ENCODE peak calls at places on chromosome 5, in five cellular contexts. One of them, this sample, is unnamed.
A peak's percentile ranks its signal among the peaks of the same experiment; 100 is the strongest.

GRCh38 chr5:13664377-13664776 is 280.1 kb downstream of the DNAH5 start:
- DNase-seq in GM23338: no peak
- DNase-seq in pancreas: no peak
- DNase-seq in upper lobe of right lung: no peak
- DNase-seq in left ventricle myocardium inferior: no peak
- DNase-seq in this sample: no peak

GRCh38 chr5:51225671-51226419 is 157.4 kb upstream of the ISL1 start:
- DNase-seq in upper lobe of right lung: no peak
- DNase-seq in pancreas: no peak
- DNase-seq in left ventricle myocardium inferior: no peak
- DNase-seq in GM23338: peak; percentile 13
- DNase-seq in this sample: no peak

GRCh38 chr5:103475629-103476240 is 86.9 kb downstream of the NUDT12 start:
- DNase-seq in left ventricle myocardium inferior: no peak
- DNase-seq in pancreas: no peak
- DNase-seq in GM23338: peak; percentile 65
- DNase-seq in upper lobe of right lung: no peak
- DNase-seq in this sample: no peak

GRCh38 chr5:7825630-7826029 is 25.3 kb downstream of the CFAP90 start:
- DNase-seq in left ventricle myocardium inferior: no peak
- DNase-seq in upper lobe of right lung: no peak
- DNase-seq in GM23338: no peak
- DNase-seq in pancreas: no peak
- DNase-seq in this sample: no peak

GRCh38 chr5:75051217-75051751 is 1.1 kb downstream of the GCNT4 start:
- DNase-seq in upper lobe of right lung: no peak
- DNase-seq in left ventricle myocardium inferior: no peak
- DNase-seq in GM23338: peak; percentile 19
- DNase-seq in pancreas: peak; percentile 28
- DNase-seq in this sample: no peak

GRCh38 chr5:72123764-72124163 is 16.5 kb downstream of the MAP1B start:
- DNase-seq in left ventricle myocardium inferior: no peak
- DNase-seq in GM23338: no peak
- DNase-seq in upper lobe of right lung: no peak
- DNase-seq in pancreas: no peak
- DNase-seq in this sample: no peak

GRCh38 chr5:150653145-150653761 is 7.8 kb upstream of the MYOZ3 start:
- DNase-seq in GM23338: no peak
- DNase-seq in upper lobe of right lung: no peak
- DNase-seq in left ventricle myocardium inferior: no peak
- DNase-seq in pancreas: no peak
- DNase-seq in this sample: no peak

GRCh38 chr5:1529498-1529897 is 5.7 kb upstream of the LPCAT1 start:
- DNase-seq in pancreas: no peak
- DNase-seq in GM23338: no peak
- DNase-seq in upper lobe of right lung: no peak
- DNase-seq in left ventricle myocardium inferior: no peak
- DNase-seq in this sample: no peak

GRCh38 chr5:127536687-127537086 is 19.2 kb downstream of the PRRC1 start:
- DNase-seq in upper lobe of right lung: no peak
- DNase-seq in pancreas: no peak
- DNase-seq in GM23338: peak; percentile 28
- DNase-seq in left ventricle myocardium inferior: no peak
- DNase-seq in this sample: no peak

GRCh38 chr5:173826179-173826920 is 61.8 kb upstream of the CPEB4 start:
- DNase-seq in left ventricle myocardium inferior: no peak
- DNase-seq in GM23338: no peak
- DNase-seq in pancreas: peak; percentile 24
- DNase-seq in upper lobe of right lung: no peak
- DNase-seq in this sample: no peak

GRCh38 chr5:168941901-168942300 is 359.0 kb downstream of the SLIT3 start:
- DNase-seq in pancreas: no peak
- DNase-seq in left ventricle myocardium inferior: no peak
- DNase-seq in GM23338: peak; percentile 30
- DNase-seq in upper lobe of right lung: no peak
- DNase-seq in this sample: no peak

GRCh38 chr5:114305402-114306207 is 56.3 kb upstream of the KCNN2 start:
- DNase-seq in left ventricle myocardium inferior: no peak
- DNase-seq in GM23338: peak; percentile 64
- DNase-seq in upper lobe of right lung: no peak
- DNase-seq in pancreas: no peak
- DNase-seq in this sample: no peak

GRCh38 chr5:159034083-159034824 is 65.5 kb downstream of the EBF1 start:
- DNase-seq in left ventricle myocardium inferior: no peak
- DNase-seq in pancreas: no peak
- DNase-seq in upper lobe of right lung: no peak
- DNase-seq in GM23338: no peak
- DNase-seq in this sample: no peak

GRCh38 chr5:112860929-112861637 is at the start of gene SRP19:
- DNase-seq in GM23338: peak; percentile 100
- DNase-seq in left ventricle myocardium inferior: peak; percentile 93
- DNase-seq in pancreas: peak; percentile 93
- DNase-seq in upper lobe of right lung: peak; percentile 95
- DNase-seq in this sample: peak; percentile 94
- TF ChIP-seq CTCF in GM23338: no peak
- TF ChIP-seq CTCF in left ventricle myocardium inferior: no peak
- TF ChIP-seq CTCF in pancreas: no peak
- TF ChIP-seq CTCF in upper lobe of right lung: no peak
- TF ChIP-seq CTCF in this sample: no peak

DNA sequence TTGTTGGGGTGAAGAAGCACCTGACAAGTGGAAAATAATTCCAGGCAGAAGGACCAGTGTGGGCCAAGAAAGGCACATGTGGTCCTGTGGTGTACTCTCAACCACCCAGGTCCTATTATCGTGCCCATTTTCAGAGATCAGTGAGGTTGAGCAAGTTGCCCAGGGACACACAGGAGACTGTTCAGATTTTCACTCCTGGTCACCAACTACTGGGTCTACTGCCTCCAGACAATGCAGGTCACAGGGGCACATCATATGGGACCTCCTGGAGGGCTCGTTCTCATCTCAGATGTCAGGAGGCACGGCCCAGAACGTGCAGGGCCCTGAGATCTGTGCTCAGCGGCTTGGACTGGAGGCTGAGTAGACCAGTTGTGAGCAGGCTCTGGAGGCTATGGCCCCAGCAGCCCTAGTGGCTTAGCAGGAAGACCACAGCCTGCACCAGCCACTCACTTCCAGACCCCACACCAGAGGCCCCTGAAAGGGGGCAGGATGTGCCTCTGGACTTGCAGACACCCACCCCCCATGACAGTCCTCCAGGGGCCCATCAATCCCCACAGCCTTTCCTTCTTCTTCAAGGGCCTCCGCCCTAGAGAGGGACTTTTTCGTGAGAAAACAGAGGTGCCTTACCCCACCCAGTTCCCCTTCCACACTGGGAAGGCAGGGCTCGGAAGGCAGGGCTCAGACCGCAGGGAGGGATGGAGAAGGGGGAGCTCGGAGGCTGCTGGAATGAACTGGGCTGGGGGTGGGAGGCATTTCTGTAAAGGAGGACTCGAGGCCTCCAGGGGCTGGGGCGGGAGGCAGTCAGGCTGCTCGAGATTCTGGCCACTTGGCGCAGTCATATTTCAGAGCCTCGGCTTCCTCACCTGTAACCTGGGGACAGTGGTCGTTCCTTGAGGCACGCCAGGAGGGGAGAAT is 82.7 kb upstream of the NEURL1B start:
- DNase-seq in pancreas: no peak
- DNase-seq in left ventricle myocardium inferior: peak; percentile 18
- DNase-seq in GM23338: no peak
- DNase-seq in upper lobe of right lung: no peak
- DNase-seq in this sample: no peak
- H3K4me3 ChIP-seq in pancreas: no peak overlapping the region
- H3K4me3 ChIP-seq in left ventricle myocardium inferior: peak overlapping the region; percentile 41
- H3K4me3 ChIP-seq in GM23338: no peak overlapping the region
- H3K4me3 ChIP-seq in upper lobe of right lung: no peak overlapping the region
- H3K4me3 ChIP-seq in this sample: peak overlapping the region; percentile 46

DNA sequence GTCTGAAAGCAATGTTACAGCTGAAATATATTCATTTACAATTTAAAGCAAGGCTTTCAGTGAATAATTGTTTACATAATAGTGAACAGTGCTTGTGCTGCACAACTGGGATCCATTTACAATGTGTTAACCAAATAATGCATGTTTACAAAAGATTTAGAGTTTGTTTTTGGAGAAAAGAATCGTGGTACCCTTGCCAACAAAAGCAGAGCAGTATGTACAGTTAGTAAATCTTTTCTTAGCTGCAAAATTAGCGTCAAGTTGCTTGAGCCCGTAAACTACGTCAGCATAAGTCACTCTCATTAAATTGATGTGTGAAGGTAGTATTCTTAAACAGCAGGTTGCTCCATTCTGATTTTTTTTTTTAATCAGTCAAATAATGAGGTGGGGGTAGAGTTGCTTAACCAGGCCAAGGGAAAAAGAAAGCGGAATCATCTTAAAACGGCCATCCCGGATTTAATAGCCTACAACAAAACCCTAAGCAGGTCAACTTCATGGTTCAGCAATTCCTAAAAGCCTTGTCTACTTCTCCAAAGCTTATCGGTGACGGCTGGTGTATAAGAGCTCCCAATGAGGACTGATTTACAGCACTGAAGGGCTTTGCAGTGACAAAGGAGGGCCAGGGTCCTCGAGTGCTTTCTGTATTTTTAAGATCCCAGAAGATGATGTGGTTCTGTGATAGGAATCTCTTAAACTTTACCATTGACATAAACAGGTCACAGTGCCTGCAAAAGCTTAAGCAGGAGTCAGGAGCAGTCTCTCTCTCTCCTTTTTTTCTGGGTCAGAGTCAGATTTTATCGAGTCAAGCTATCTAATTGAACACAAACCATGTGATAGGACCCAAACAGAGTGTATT is 663.3 kb upstream of the ZNF608 start:
- DNase-seq in left ventricle myocardium inferior: no peak
- DNase-seq in GM23338: no peak
- DNase-seq in pancreas: no peak
- DNase-seq in upper lobe of right lung: no peak
- DNase-seq in this sample: no peak
- H3K4me1 ChIP-seq in left ventricle myocardium inferior: peaks cover 47% of the 10 kb centered on the region
- H3K4me1 ChIP-seq in GM23338: peaks cover 56% of the 10 kb centered on the region
- H3K4me1 ChIP-seq in pancreas: peaks cover 22% of the 10 kb centered on the region
- H3K4me1 ChIP-seq in upper lobe of right lung: peaks cover 39% of the 10 kb centered on the region
- H3K4me1 ChIP-seq in this sample: peaks cover 24% of the 10 kb centered on the region

GRCh38 chr5:77693913-77694312 is 55.4 kb upstream of the OTP start:
- DNase-seq in left ventricle myocardium inferior: no peak
- DNase-seq in upper lobe of right lung: no peak
- DNase-seq in pancreas: no peak
- DNase-seq in GM23338: no peak
- DNase-seq in this sample: no peak

GRCh38 chr5:77697692-77698091 is 59.2 kb upstream of the OTP start:
- DNase-seq in left ventricle myocardium inferior: no peak
- DNase-seq in upper lobe of right lung: no peak
- DNase-seq in pancreas: no peak
- DNase-seq in GM23338: no peak
- DNase-seq in this sample: no peak

GRCh38 chr5:77698920-77699319 is 60.4 kb upstream of the OTP start:
- DNase-seq in upper lobe of right lung: no peak
- DNase-seq in GM23338: no peak
- DNase-seq in pancreas: no peak
- DNase-seq in left ventricle myocardium inferior: no peak
- DNase-seq in this sample: no peak

GRCh38 chr5:77696120-77696519 is 57.6 kb upstream of the OTP start:
- DNase-seq in left ventricle myocardium inferior: no peak
- DNase-seq in upper lobe of right lung: no peak
- DNase-seq in GM23338: no peak
- DNase-seq in pancreas: no peak
- DNase-seq in this sample: no peak
- TF ChIP-seq CTCF in left ventricle myocardium inferior: no peak
- TF ChIP-seq CTCF in upper lobe of right lung: no peak
- TF ChIP-seq CTCF in GM23338: no peak
- TF ChIP-seq CTCF in pancreas: no peak
- TF ChIP-seq CTCF in this sample: no peak

DNA sequence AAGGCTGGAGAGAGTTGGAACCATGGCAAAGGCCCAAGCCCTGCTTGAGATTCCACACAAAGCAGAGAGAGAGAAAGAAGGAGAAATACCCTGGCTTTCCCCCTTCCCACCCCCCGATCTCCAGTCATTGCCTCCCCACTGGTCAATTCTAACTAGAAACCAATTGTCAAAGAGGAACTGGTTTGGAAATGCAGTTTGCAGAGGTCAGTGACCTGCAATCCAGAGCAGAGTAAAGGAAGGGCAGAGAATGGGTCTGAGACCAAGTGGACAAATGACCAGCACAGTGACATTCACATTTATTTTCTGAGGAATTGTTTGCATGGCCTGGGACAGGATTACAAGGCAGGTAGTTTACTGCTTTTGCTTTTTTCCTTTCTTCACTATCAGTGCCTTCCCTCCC is 37.5 kb upstream of the ZFYVE16 start:
- DNase-seq in GM23338: no peak
- DNase-seq in left ventricle myocardium inferior: no peak
- DNase-seq in pancreas: no peak
- DNase-seq in upper lobe of right lung: no peak
- DNase-seq in this sample: no peak
- H3K4me3 ChIP-seq in GM23338: no peak overlapping the region
- H3K4me3 ChIP-seq in left ventricle myocardium inferior: no peak overlapping the region
- H3K4me3 ChIP-seq in pancreas: no peak overlapping the region
- H3K4me3 ChIP-seq in upper lobe of right lung: no peak overlapping the region
- H3K4me3 ChIP-seq in this sample: no peak overlapping the region

GRCh38 chr5:136153581-136154236 is 21.1 kb downstream of the SMAD5 start:
- DNase-seq in left ventricle myocardium inferior: no peak
- DNase-seq in pancreas: no peak
- DNase-seq in upper lobe of right lung: no peak
- DNase-seq in GM23338: no peak
- DNase-seq in this sample: no peak
- H3K4me1 ChIP-seq in left ventricle myocardium inferior: peaks cover 98% of the 10 kb centered on the region
- H3K4me1 ChIP-seq in pancreas: peaks cover 15% of the 10 kb centered on the region
- H3K4me1 ChIP-seq in upper lobe of right lung: peaks cover 13% of the 10 kb centered on the region
- H3K4me1 ChIP-seq in GM23338: peaks cover 10% of the 10 kb centered on the region
- H3K4me1 ChIP-seq in this sample: peaks cover 27% of the 10 kb centered on the region

DNA sequence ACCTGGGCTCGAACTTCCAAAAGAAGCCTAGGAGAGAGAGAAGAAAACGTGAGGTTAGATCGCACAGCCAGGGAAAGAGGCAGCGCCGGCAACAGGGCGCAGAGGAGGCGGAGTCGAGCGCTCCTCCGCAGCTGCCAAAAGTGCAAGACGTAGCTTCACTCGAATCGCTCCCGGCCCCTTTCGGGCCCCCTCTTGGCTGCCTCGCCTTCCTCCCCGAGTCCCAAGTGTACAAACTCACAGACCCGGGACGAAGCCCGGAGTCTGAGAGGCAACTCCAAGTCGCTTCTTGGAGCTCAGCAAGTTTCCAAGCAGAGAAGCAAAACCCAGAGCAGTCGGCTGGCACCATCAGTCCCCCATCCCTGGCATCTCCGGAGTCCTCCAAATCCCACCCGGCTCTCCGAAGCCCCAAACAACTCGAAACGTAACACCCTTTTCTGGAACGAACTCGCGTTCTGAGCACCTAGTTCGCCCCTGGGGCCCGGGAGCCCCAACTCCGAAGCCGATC is 1.2 kb downstream of the MIER3 start:
- DNase-seq in left ventricle myocardium inferior: peak; percentile 71
- DNase-seq in upper lobe of right lung: peak; percentile 81
- DNase-seq in pancreas: peak; percentile 27
- DNase-seq in GM23338: peak; percentile 75
- DNase-seq in this sample: peak; percentile 76
- TF ChIP-seq CTCF in left ventricle myocardium inferior: no peak
- TF ChIP-seq CTCF in upper lobe of right lung: no peak
- TF ChIP-seq CTCF in pancreas: no peak
- TF ChIP-seq CTCF in GM23338: no peak
- TF ChIP-seq CTCF in this sample: no peak

GRCh38 chr5:177332031-177332895 is 19.2 kb downstream of the LMAN2 start:
- DNase-seq in GM23338: no peak
- DNase-seq in upper lobe of right lung: no peak
- DNase-seq in pancreas: no peak
- DNase-seq in left ventricle myocardium inferior: no peak
- DNase-seq in this sample: no peak
- H3K4me3 ChIP-seq in GM23338: no peak overlapping the region
- H3K4me3 ChIP-seq in upper lobe of right lung: no peak overlapping the region
- H3K4me3 ChIP-seq in pancreas: no peak overlapping the region
- H3K4me3 ChIP-seq in left ventricle myocardium inferior: no peak overlapping the region
- H3K4me3 ChIP-seq in this sample: no peak overlapping the region